ENCODE peak calls at places on chromosomes 5 and 9, in seven cellular contexts. One of them, this sample, is unnamed.

GRCh38 chr5:175718401-175719108 is 60.7 kb downstream of the HRH2 start:
- DNase-seq in neural crest cell: peak; percentile 29
- DNase-seq in NCI-H82: peak; percentile 64
- DNase-seq in fibroblast of pulmonary artery: peak; percentile 20
- DNase-seq in H54: peak; percentile 23
- DNase-seq in T-helper 2 cell: no peak
- DNase-seq in AG08395: no peak
- DNase-seq in this sample: peak; percentile 17

GRCh38 chr5:10201223-10201868 is 48.3 kb downstream of the ATPSCKMT start:
- DNase-seq in NCI-H82: peak; percentile 71
- DNase-seq in neural crest cell: peak; percentile 9
- DNase-seq in fibroblast of pulmonary artery: peak; percentile 4
- DNase-seq in AG08395: no peak
- DNase-seq in T-helper 2 cell: no peak
- DNase-seq in H54: no peak
- DNase-seq in this sample: no peak

GRCh38 chr9:95044731-95045508 is 272.6 kb downstream of the FANCC start:
- DNase-seq in H54: no peak
- DNase-seq in fibroblast of pulmonary artery: no peak
- DNase-seq in neural crest cell: peak; percentile 62
- DNase-seq in NCI-H82: no peak
- DNase-seq in AG08395: no peak
- DNase-seq in T-helper 2 cell: no peak
- DNase-seq in this sample: peak; percentile 69

GRCh38 chr9:37386988-37387387 is 35.5 kb upstream of the GRHPR start:
- DNase-seq in neural crest cell: no peak
- DNase-seq in H54: no peak
- DNase-seq in AG08395: no peak
- DNase-seq in T-helper 2 cell: no peak
- DNase-seq in NCI-H82: no peak
- DNase-seq in fibroblast of pulmonary artery: no peak
- DNase-seq in this sample: no peak

GRCh38 chr5:151020304-151021031 is at the start of gene GPX3:
- DNase-seq in H54: peak; percentile 51
- DNase-seq in neural crest cell: peak; percentile 62
- DNase-seq in NCI-H82: peak; percentile 71
- DNase-seq in AG08395: peak; percentile 82
- DNase-seq in fibroblast of pulmonary artery: peak; percentile 47
- DNase-seq in T-helper 2 cell: no peak
- DNase-seq in this sample: peak; percentile 81

GRCh38 chr9:110669439-110669838 is 848 bp downstream of the MUSK start:
- DNase-seq in AG08395: no peak
- DNase-seq in H54: no peak
- DNase-seq in fibroblast of pulmonary artery: peak; percentile 64
- DNase-seq in NCI-H82: no peak
- DNase-seq in T-helper 2 cell: no peak
- DNase-seq in neural crest cell: no peak
- DNase-seq in this sample: no peak

GRCh38 chr9:136561779-136562178 is 15.9 kb upstream of the NOTCH1 start:
- DNase-seq in NCI-H82: no peak
- DNase-seq in AG08395: no peak
- DNase-seq in H54: no peak
- DNase-seq in fibroblast of pulmonary artery: no peak
- DNase-seq in neural crest cell: no peak
- DNase-seq in T-helper 2 cell: no peak
- DNase-seq in this sample: no peak

GRCh38 chr5:140023611-140024191 is 19.4 kb downstream of the NRG2 start:
- DNase-seq in H54: no peak
- DNase-seq in NCI-H82: peak; percentile 96
- DNase-seq in T-helper 2 cell: no peak
- DNase-seq in neural crest cell: no peak
- DNase-seq in fibroblast of pulmonary artery: no peak
- DNase-seq in AG08395: no peak
- DNase-seq in this sample: no peak